ENCODE peak calls at places on chromosomes 3 and 15, in four cellular contexts. S, D, R and J are unnamed samples.
A peak's percentile ranks its signal among the peaks of the same experiment; 100 is the strongest.

GRCh38 chr3:17088602-17089313 is 204.0 kb downstream of the PLCL2 start:
- DNase-seq in S (no peak), D (no peak), R (no peak), J (no peak)

GRCh38 chr15:57041416-57041815 is 123.0 kb downstream of the TCF12 start:
- DNase-seq in S (no peak), D (no peak), R (no peak), J (no peak)

GRCh38 chr15:42154576-42155355 is 1.7 kb downstream of the PLA2G4F start:
- DNase-seq in S (no peak), D (no peak), R (no peak), J (no peak)

GRCh38 chr15:99440551-99441426 is 125.0 kb upstream of the MEF2A start:
- DNase-seq in S (no peak), D (no peak), R (no peak), J (no peak)

GRCh38 chr3:106345353-106346027 is 476.7 kb upstream of the CBLB start:
- DNase-seq in S (peak; percentile 94), D (peak; percentile 93), R (no peak), J (no peak)

GRCh38 chr3:195753609-195754008 is 32.8 kb downstream of the MUC20 start:
- DNase-seq in S (no peak), D (no peak), R (no peak), J (no peak)

GRCh38 chr3:141030296-141030695 is 20.9 kb upstream of the SPSB4 start:
- DNase-seq in S (no peak), D (no peak), R (no peak), J (no peak)

GRCh38 chr3:48927928-48928327 is 9.3 kb downstream of the ARIH2 start:
- DNase-seq in S (peak; percentile 59), D (no peak), R (no peak), J (no peak)

GRCh38 chr3:134526319-134526718 is 40.5 kb downstream of the CEP63 start:
- DNase-seq in S (no peak), D (peak; percentile 49), R (no peak), J (no peak)

GRCh38 chr3:26449996-26450395 is 172.6 kb upstream of the LRRC3B start:
- DNase-seq in S (no peak), D (no peak), R (no peak), J (no peak)

GRCh38 chr15:52351206-52351907 is 55.8 kb upstream of the MYO5C start:
- DNase-seq in S (peak; percentile 63), D (no peak), R (no peak), J (no peak)

GRCh38 chr3:188179006-188179966 is 25.3 kb downstream of the LPP start:
- DNase-seq in S (peak; percentile 84), D (peak; percentile 92), R (no peak), J (no peak)

GRCh38 chr3:127618891-127619290 is 10.1 kb upstream of the PODXL2 start:
- DNase-seq in S (no peak), D (no peak), R (no peak), J (no peak)

GRCh38 chr3:16219777-16220176 is 45.0 kb downstream of the DPH3 start:
- DNase-seq in S (no peak), D (no peak), R (no peak), J (no peak)

GRCh38 chr3:48518069-48518468 is 14.1 kb upstream of the SHISA5 start:
- DNase-seq in S (no peak), D (no peak), R (no peak), J (no peak)

GRCh38 chr3:64832098-64832497 is 144.3 kb upstream of the ADAMTS9 start:
- DNase-seq in S (no peak), D (no peak), R (no peak), J (no peak)

GRCh38 chr3:8095724-8096123 is 405.9 kb upstream of the LMCD1 start:
- DNase-seq in S (peak; percentile 0), D (no peak), R (no peak), J (no peak)

DNA sequence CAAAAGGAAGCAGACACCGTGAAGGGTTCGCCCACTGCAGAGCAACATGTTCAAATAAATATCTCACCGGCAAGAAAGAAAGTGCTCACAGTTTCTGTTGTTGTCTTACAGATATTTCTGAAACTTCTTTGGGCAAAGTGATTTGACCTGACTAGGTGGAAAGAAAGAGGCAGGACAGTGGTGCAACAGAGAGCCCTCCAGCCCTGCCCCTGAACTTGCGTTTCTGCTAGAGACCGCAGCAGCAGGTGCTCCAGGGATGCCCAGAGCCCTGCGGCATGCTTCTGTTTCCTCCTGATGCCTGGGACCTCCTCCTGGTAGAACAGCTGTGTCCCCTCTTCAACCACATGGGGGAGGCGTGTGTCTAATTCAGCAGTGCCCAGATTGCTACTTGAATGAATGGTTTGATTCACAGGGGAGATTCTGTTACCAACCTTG is 123.4 kb downstream of the ATP10A start:
- DNase-seq in S (peak; percentile 56), D (peak; percentile 64), R (no peak), J (peak; percentile 9)
- H3K4me1 ChIP-seq in S (peaks cover 22% of the 10 kb centered on the region), D (peaks cover 13% of the 10 kb centered on the region), R (no peaks in the 10 kb centered on the region), J (no peaks in the 10 kb centered on the region)

DNA sequence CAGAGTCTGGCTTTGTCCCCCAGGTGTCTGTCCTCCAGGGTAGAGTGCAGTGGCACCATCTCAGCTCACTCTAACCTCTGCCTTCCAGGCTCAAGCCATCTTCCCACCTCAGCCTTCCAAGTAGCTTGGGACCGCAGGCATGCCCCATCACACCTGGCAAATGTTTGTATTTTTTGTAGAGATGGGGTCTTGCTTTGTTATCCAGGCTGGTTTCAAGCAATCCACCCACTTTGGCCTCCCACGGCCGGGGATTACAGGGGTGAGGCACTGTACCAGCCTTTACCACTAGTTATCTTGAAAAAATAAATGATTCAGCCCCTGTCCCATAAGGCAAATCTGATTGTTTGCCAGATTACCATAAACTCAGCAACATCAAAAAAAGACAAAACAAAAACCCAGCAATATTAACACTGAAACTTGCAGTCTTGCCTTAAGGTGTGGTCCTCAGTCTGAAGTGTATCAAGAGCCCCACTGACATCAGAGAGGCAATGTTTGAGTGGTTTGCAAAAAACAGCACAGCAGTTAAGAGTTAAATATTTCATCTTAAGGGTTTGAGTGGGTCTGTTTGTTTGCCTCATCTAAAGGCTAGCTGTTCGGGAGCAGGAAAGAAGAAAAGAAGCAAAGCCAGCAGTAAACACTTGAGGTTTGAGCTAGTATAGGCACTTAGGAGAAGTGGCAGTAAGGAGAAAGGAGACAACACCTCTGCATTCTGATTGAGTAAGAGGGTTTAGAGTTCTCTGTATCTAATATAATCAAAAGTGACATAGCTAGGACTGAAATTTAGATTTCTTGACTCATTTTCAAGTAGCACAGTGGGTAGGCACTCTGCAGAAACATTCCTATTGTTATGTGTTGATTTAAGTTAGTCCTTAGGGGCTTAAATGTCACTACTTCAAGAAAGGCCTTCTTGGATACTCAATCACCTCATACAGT is 26.3 kb upstream of the EDEM1 start:
- DNase-seq in S (peak; percentile 28), D (no peak), R (no peak), J (no peak)
- H3K9ac ChIP-seq in S (no peak overlapping the region), D (no peak overlapping the region), R (no peak overlapping the region), J (no peak overlapping the region)

DNA sequence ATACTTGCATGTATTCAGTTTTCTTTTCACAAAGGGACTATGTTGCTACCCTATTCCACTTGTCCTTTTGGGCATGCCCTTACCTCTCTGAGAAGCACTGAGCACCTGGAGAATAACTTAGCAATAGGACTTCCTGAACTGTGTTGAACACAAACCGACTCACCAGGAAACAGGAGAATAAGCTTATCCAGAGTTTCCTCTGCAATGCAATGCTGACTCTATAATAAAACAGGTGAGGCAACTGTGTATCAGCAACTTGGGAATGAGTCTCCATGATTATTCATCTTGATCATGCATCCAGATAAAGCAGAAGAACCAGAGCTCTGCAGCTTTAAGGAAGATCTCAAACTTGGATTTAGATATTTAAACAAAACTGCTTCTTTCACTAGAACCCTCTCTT is 806.5 kb downstream of the IGSF11 start:
- DNase-seq in S (no peak), D (no peak), R (no peak), J (no peak)
- H3K4me1 ChIP-seq in S (no peaks in the 10 kb centered on the region), D (no peaks in the 10 kb centered on the region), R (no peaks in the 10 kb centered on the region), J (no peaks in the 10 kb centered on the region)

GRCh38 chr15:20671665-20672064 is 130.1 kb upstream of the GOLGA6L6 start:
- DNase-seq in S (peak; percentile 19), D (no peak), R (no peak), J (no peak)
- H3K9ac ChIP-seq in S (no peak overlapping the region), D (no peak overlapping the region), R (no peak overlapping the region), J (no peak overlapping the region)

DNA sequence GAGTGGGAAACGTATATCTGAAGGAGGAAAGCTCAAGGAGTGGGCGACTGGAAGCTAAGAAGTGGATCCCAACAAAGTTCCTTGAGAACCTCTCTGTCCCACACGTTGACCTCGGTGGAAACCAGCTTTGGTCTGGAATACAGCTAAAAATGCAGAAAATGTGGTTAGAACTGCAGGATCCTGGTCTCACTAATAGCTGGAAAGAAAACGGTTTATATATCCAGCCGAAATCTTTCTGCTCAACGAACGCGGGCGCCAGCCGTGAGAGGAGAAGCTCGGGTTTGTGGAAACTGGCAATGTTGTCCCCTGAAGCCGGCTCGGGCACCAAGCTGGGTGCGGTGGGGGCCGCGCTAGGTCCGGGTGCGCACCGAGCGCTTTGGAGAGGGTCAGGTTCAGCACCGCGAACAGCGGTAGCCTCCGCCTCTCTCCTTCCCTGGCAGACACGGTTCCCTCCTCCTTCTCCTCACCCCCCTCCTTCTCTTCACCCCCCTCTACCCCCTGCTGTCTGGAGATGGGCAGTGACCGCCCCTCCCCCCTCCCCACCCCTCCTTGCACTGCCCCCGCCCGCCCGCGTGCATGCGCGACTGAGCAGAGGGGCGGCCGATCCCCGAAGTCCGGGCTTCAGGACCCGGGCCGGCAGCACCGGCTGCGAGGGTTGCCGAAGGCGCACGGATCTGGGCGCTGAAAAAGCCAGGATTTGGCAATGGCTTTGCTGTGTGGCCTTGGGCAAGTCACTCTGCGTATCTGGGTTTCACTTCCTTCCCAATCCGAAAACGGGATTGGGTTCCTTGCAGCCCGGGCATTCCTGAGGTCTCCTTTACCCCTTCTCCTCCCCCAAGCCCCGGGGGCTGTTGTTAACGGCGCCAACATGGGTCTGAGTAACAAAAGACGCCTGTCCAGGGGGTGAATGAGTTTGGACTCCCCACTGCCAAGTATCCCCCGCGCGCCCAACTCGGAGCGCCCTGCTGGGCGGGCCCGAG is at the start of gene SKOR1:
- DNase-seq in S (peak; percentile 70), D (peak; percentile 37), R (no peak), J (no peak)
- H3K4me1 ChIP-seq in S (no peaks in the 10 kb centered on the region), D (peaks cover 3% of the 10 kb centered on the region), R (peaks cover 21% of the 10 kb centered on the region), J (peaks cover 27% of the 10 kb centered on the region)

GRCh38 chr3:56986347-56986746 is 74.1 kb upstream of the SPATA12 start:
- DNase-seq in S (no peak), D (no peak), R (no peak), J (no peak)
- H3K9ac ChIP-seq in S (no peak overlapping the region), D (peak overlapping the region; percentile 28), R (no peak overlapping the region), J (no peak overlapping the region)